ENCODE peak calls at places on chromosomes 2 and 18, in seven cellular contexts. One of them, this sample, is unnamed. For H3K4me1, the result is how much of the 10 kb centered on the place peaks cover.

GRCh38 chr2:34475141-34475540 is 876.0 kb upstream of the FAM98A start:
- DNase-seq in GM23338: no peak
- DNase-seq in PC-3: no peak
- DNase-seq in fibroblast of lung: no peak
- DNase-seq in GM23248: no peak
- DNase-seq in H1: no peak
- DNase-seq in neuronal stem cell: no peak
- DNase-seq in this sample: no peak

GRCh38 chr18:60950634-60951033 is 382.6 kb upstream of the CDH20 start:
- DNase-seq in GM23338: no peak
- DNase-seq in PC-3: no peak
- DNase-seq in fibroblast of lung: no peak
- DNase-seq in GM23248: no peak
- DNase-seq in H1: no peak
- DNase-seq in neuronal stem cell: no peak
- DNase-seq in this sample: no peak

GRCh38 chr18:50696436-50696835 is 123.4 kb downstream of the MRO start:
- DNase-seq in GM23338: no peak
- DNase-seq in PC-3: no peak
- DNase-seq in fibroblast of lung: no peak
- DNase-seq in GM23248: no peak
- DNase-seq in H1: no peak
- DNase-seq in neuronal stem cell: no peak
- DNase-seq in this sample: no peak

GRCh38 chr2:195318440-195319111 is 338.4 kb upstream of the SLC39A10 start:
- DNase-seq in GM23338: peak
- DNase-seq in PC-3: peak
- DNase-seq in fibroblast of lung: peak
- DNase-seq in GM23248: peak
- DNase-seq in H1: no peak
- DNase-seq in neuronal stem cell: peak
- DNase-seq in this sample: peak

GRCh38 chr2:100844514-100844913 is 24.6 kb downstream of the NPAS2 start:
- DNase-seq in GM23338: no peak
- DNase-seq in PC-3: no peak
- DNase-seq in fibroblast of lung: peak
- DNase-seq in GM23248: peak
- DNase-seq in H1: no peak
- DNase-seq in neuronal stem cell: no peak
- DNase-seq in this sample: no peak

GRCh38 chr2:23658466-23658942 is 268.4 kb downstream of the ATAD2B start:
- DNase-seq in GM23338: no peak
- DNase-seq in PC-3: no peak
- DNase-seq in fibroblast of lung: no peak
- DNase-seq in GM23248: no peak
- DNase-seq in H1: no peak
- DNase-seq in neuronal stem cell: no peak
- DNase-seq in this sample: peak

GRCh38 chr2:27509326-27509725 is 12.7 kb downstream of the GCKR start:
- DNase-seq in GM23338: no peak
- DNase-seq in PC-3: no peak
- DNase-seq in fibroblast of lung: peak
- DNase-seq in GM23248: no peak
- DNase-seq in H1: no peak
- DNase-seq in neuronal stem cell: no peak
- DNase-seq in this sample: no peak

GRCh38 chr2:226963528-226963927 is 127.7 kb downstream of the RHBDD1 start:
- DNase-seq in GM23338: no peak
- DNase-seq in PC-3: peak
- DNase-seq in fibroblast of lung: peak
- DNase-seq in GM23248: peak
- DNase-seq in H1: no peak
- DNase-seq in neuronal stem cell: no peak
- DNase-seq in this sample: peak

GRCh38 chr2:160367887-160368286 is 125.7 kb downstream of the RBMS1 start:
- DNase-seq in GM23338: peak
- DNase-seq in PC-3: peak
- DNase-seq in fibroblast of lung: peak
- DNase-seq in GM23248: peak
- DNase-seq in H1: no peak
- DNase-seq in neuronal stem cell: no peak
- DNase-seq in this sample: peak

GRCh38 chr2:47904903-47905453 is 1.3 kb downstream of the FBXO11 start:
- DNase-seq in GM23338: peak
- DNase-seq in PC-3: no peak
- DNase-seq in fibroblast of lung: no peak
- DNase-seq in GM23248: no peak
- DNase-seq in H1: no peak
- DNase-seq in neuronal stem cell: peak
- DNase-seq in this sample: no peak

GRCh38 chr2:161238559-161239415 is 69.4 kb upstream of the PSMD14 start:
- DNase-seq in GM23338: peak
- DNase-seq in PC-3: peak
- DNase-seq in fibroblast of lung: peak
- DNase-seq in GM23248: peak
- DNase-seq in H1: peak
- DNase-seq in neuronal stem cell: peak
- DNase-seq in this sample: peak

DNA sequence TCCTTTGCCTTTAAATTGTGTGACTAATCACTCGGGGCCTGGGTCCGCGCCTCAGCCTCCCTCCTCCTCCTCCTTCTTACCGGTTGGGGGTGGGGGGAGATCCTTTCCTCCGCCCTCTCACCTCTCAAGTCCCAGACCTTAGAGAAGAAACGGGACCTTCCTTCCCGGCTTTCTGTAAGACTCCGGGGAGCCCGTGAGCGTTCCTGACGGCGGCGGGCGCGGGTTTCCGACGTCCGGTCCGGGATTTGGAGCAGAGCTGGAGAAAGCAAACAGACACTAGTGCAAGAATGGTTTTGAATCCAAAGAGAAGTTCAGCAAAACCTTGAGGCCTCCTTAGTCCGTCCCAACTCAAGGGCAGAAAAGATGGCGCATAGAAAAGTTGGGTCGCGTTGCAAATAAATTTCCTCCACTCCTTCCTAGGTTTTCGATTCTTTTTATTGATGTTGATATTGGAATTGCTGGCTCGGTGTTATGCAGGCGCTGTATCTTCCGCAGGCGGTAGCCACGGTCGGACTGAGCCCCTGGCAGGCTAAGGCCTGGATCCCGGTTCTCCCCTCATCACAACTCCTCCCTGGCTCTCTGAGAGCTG is 2.0 kb downstream of the DLX1 start:
- DNase-seq in GM23338: no peak
- DNase-seq in PC-3: no peak
- DNase-seq in fibroblast of lung: no peak
- DNase-seq in GM23248: peak
- DNase-seq in H1: no peak
- DNase-seq in neuronal stem cell: no peak
- DNase-seq in this sample: no peak
- H3K4me1 ChIP-seq in GM23338: half or more
- H3K4me1 ChIP-seq in PC-3: under half
- H3K4me1 ChIP-seq in fibroblast of lung: under half
- H3K4me1 ChIP-seq in GM23248: under half
- H3K4me1 ChIP-seq in H1: under half
- H3K4me1 ChIP-seq in neuronal stem cell: under half
- H3K4me1 ChIP-seq in this sample: under half

DNA sequence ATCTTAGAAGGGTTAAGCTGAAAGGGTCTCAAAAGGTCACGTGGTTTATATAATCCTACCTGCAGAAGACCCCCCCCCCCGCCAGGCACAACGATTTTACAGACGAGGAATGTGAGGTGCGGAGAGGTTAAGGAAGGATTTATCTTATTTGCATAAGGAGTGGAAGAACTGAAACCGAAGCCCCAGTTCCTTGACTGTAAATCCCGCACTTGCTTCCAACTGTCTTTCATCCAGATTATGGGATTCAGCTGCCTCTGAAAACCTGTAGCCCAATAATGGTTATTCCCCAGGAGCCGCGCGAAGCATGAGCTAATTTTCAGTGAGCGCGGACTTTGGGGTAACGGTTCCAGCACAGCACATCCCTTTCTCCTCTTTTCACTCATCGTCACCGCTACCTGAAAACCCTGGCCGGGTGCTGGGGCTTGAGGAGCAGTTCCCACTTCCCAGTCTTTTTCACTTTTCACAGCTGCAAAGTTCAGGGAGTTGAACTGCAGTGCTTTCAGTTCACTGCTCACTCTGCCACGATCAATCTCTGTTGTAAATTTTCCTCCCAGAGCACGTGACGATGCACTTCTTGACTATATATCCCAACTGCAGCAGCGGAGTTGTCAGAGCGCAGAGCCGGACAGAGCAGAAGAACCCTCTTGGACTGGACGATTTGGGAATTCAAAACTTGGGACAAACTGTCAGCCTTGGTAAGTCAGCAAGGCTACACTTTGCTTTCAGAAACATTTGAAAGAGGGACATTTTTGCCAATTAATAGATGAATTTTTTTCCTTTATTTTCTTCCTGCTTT is at the start of gene KCNE4:
- DNase-seq in GM23338: peak
- DNase-seq in PC-3: peak
- DNase-seq in fibroblast of lung: peak
- DNase-seq in GM23248: peak
- DNase-seq in H1: no peak
- DNase-seq in neuronal stem cell: no peak
- DNase-seq in this sample: peak
- H3K4me2 ChIP-seq in GM23338: no peak
- H3K4me2 ChIP-seq in PC-3: peak
- H3K4me2 ChIP-seq in fibroblast of lung: peak
- H3K4me2 ChIP-seq in GM23248: peak
- H3K4me2 ChIP-seq in H1: no peak
- H3K4me2 ChIP-seq in neuronal stem cell: peak
- H3K4me2 ChIP-seq in this sample: peak

DNA sequence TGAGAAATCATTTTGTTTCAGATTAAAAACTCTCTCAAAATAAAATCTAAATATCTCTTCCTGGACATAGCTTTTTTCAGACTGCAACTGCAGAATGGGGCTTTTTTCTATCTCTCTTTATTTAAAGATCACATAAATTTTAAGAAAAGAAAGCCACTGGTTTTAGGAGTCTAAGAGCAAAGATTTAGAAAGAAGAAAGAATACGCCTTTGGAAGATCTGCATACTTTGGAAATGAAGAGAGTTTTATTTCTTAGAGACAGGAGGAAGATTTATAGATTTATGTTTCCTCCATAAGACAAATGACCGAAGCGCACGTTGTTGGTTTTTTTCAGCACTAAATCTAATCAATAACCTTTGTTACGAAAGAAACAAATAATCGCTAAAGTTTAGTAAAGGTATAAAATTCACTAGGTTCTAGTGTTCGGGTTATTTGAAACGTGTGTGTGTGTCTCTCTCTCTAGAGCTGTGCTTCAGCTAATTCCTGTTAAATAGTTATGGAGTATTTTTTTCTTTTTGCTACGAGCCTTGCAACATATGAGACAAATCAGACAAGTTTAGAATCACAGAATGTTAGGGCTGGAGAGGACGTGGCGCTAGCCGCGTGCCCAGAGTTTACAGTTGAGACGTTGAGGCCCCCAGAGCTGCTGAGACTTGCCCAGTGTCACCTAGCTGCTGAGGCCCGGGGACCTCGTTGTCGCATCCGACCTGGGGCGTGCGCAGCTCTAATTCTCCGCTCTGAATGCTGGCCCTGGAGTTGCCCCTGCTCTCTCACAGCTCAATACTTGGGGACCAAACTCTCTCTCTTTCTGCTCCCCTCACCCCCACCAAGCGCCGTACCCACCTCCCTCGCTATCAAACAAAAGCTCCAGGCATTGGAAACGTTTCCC is 69.8 kb downstream of the CTAGE1 start:
- DNase-seq in GM23338: no peak
- DNase-seq in PC-3: no peak
- DNase-seq in fibroblast of lung: peak
- DNase-seq in GM23248: peak
- DNase-seq in H1: no peak
- DNase-seq in neuronal stem cell: peak
- DNase-seq in this sample: peak
- H3K4me3 ChIP-seq in GM23338: peak
- H3K4me3 ChIP-seq in PC-3: peak
- H3K4me3 ChIP-seq in fibroblast of lung: peak
- H3K4me3 ChIP-seq in GM23248: peak
- H3K4me3 ChIP-seq in H1: peak
- H3K4me3 ChIP-seq in neuronal stem cell: no peak
- H3K4me3 ChIP-seq in this sample: peak

GRCh38 chr2:213098612-213099011 is 52.8 kb downstream of the IKZF2 start:
- DNase-seq in GM23338: peak
- DNase-seq in PC-3: no peak
- DNase-seq in fibroblast of lung: no peak
- DNase-seq in GM23248: no peak
- DNase-seq in H1: no peak
- DNase-seq in neuronal stem cell: no peak
- DNase-seq in this sample: no peak
- H3K4me1 ChIP-seq in GM23338: under half
- H3K4me1 ChIP-seq in PC-3: under half
- H3K4me1 ChIP-seq in fibroblast of lung: under half
- H3K4me1 ChIP-seq in GM23248: under half
- H3K4me1 ChIP-seq in H1: under half
- H3K4me1 ChIP-seq in neuronal stem cell: under half
- H3K4me1 ChIP-seq in this sample: under half

This sample was measured in hepatocyte.